ENCODE peak calls at places on chromosomes 13 and 19, in nine cellular contexts. X is HCT116, H is heart right ventricle, B is ovary, W is thoracic aorta, I is tibial nerve, S is IMR-90, C is GM23338, E is left ventricle myocardium inferior. O is an unnamed sample.

GRCh38 chr19:14437578-14438140 is 4.6 kb downstream of the PKN1 start:
- DNase-seq in X (no peak), H (no peak), B (no peak), W (no peak), I (no peak), S (no peak), C (no peak), E (no peak), O (no peak)

GRCh38 chr13:110716235-110716505 is 2.7 kb downstream of the ING1 start:
- DNase-seq in X (no peak), H (no peak), B (peak; percentile 62), W (no peak), I (peak; percentile 28), S (no peak), C (peak; percentile 46), E (no peak), O (peak; percentile 71)

GRCh38 chr13:25920931-25921330 is 130.9 kb downstream of the SHISA2 start:
- DNase-seq in X (no peak), H (no peak), B (no peak), W (no peak), I (no peak), S (no peak), C (no peak), E (no peak), O (no peak)

GRCh38 chr19:22260499-22260898 is 25.7 kb upstream of the ZNF729 start:
- DNase-seq in X (no peak), H (no peak), B (no peak), W (no peak), I (no peak), S (no peak), C (no peak), E (no peak), O (no peak)

GRCh38 chr13:109569938-109570711 is 216.3 kb downstream of the IRS2 start:
- DNase-seq in X (no peak), H (no peak), B (no peak), W (no peak), I (no peak), S (no peak), C (no peak), E (no peak), O (no peak)

GRCh38 chr13:23709521-23709920 is 139.3 kb downstream of the TNFRSF19 start:
- DNase-seq in X (no peak), H (peak; percentile 27), B (no peak), W (no peak), I (no peak), S (peak; percentile 25), C (no peak), E (no peak), O (no peak)

GRCh38 chr13:88857256-88857655 is 1186.1 kb downstream of the SLITRK5 start:
- DNase-seq in X (no peak), H (no peak), B (no peak), W (no peak), I (no peak), S (no peak), C (no peak), E (no peak), O (no peak)

GRCh38 chr13:50244913-50245574 is 229.8 kb downstream of the KCNRG start:
- DNase-seq in X (peak; percentile 79), H (no peak), B (no peak), W (peak; percentile 12), I (no peak), S (peak; percentile 88), C (no peak), E (no peak), O (no peak)

GRCh38 chr19:51607077-51607476 is 23.1 kb downstream of the SIGLEC5 start:
- DNase-seq in X (no peak), H (no peak), B (no peak), W (no peak), I (no peak), S (no peak), C (no peak), E (no peak), O (no peak)

GRCh38 chr13:106535552-106536243 is at the start of gene EFNB2:
- DNase-seq in X (peak; percentile 85), H (peak; percentile 88), B (peak; percentile 82), W (no peak), I (peak; percentile 69), S (peak; percentile 88), C (peak; percentile 91), E (peak; percentile 88), O (peak; percentile 95)

GRCh38 chr13:95154441-95154886 is 146.8 kb downstream of the ABCC4 start:
- DNase-seq in X (no peak), H (no peak), B (no peak), W (no peak), I (no peak), S (no peak), C (no peak), E (no peak), O (no peak)

GRCh38 chr13:20870829-20871228 is 31.7 kb downstream of the XPO4 start:
- DNase-seq in X (no peak), H (no peak), B (no peak), W (no peak), I (no peak), S (no peak), C (no peak), E (no peak), O (no peak)

GRCh38 chr19:10145031-10145430 is 25.3 kb upstream of the EIF3G start:
- DNase-seq in X (no peak), H (no peak), B (no peak), W (no peak), I (no peak), S (no peak), C (no peak), E (no peak), O (no peak)

GRCh38 chr13:95176611-95177259 is 124.5 kb downstream of the ABCC4 start:
- DNase-seq in X (no peak), H (no peak), B (no peak), W (no peak), I (no peak), S (peak; percentile 36), C (no peak), E (no peak), O (no peak)

GRCh38 chr13:44188257-44188656 is 185.4 kb upstream of the SERP2 start:
- DNase-seq in X (peak; percentile 16), H (no peak), B (no peak), W (no peak), I (no peak), S (peak; percentile 75), C (no peak), E (no peak), O (no peak)

GRCh38 chr13:105804561-105805190 is 730.8 kb downstream of the EFNB2 start:
- DNase-seq in X (no peak), H (peak; percentile 7), B (no peak), W (no peak), I (no peak), S (peak; percentile 59), C (no peak), E (no peak), O (no peak)

GRCh38 chr13:33205224-33205623 is 80.3 kb downstream of the STARD13 start:
- DNase-seq in X (no peak), H (no peak), B (no peak), W (no peak), I (no peak), S (no peak), C (no peak), E (no peak), O (no peak)

GRCh38 chr13:33205804-33206221 is 79.7 kb downstream of the STARD13 start:
- DNase-seq in X (no peak), H (peak; percentile 39), B (no peak), W (no peak), I (no peak), S (peak; percentile 62), C (peak; percentile 32), E (no peak), O (peak; percentile 48)

GRCh38 chr13:33206425-33206824 is 79.1 kb downstream of the STARD13 start:
- DNase-seq in X (no peak), H (no peak), B (no peak), W (no peak), I (no peak), S (peak; percentile 76), C (no peak), E (no peak), O (no peak)

GRCh38 chr13:33202644-33203169 is 82.8 kb downstream of the STARD13 start:
- DNase-seq in X (no peak), H (no peak), B (no peak), W (no peak), I (no peak), S (no peak), C (no peak), E (no peak), O (no peak)

GRCh38 chr13:33204130-33204927 is 81.2 kb downstream of the STARD13 start:
- DNase-seq in X (no peak), H (peak; percentile 87), B (peak; percentile 65), W (peak; percentile 36), I (peak; percentile 53), S (peak; percentile 90), C (no peak), E (peak; percentile 73), O (peak; percentile 65)
- H3K27ac ChIP-seq in X (no peak overlapping the region), H (peak overlapping the region; percentile 80), B (no peak overlapping the region), W (peak overlapping the region; percentile 83), I (peak overlapping the region; percentile 84), S (no peak overlapping the region), C (no peak overlapping the region), E (peak overlapping the region; percentile 87), O (peak overlapping the region; percentile 84)

GRCh38 chr19:18421371-18421959 is 2.3 kb downstream of the SSBP4 start:
- DNase-seq in X (no peak), H (no peak), B (no peak), W (no peak), I (no peak), S (no peak), C (no peak), E (no peak), O (peak; percentile 62)
- H3K27ac ChIP-seq in X (peak overlapping the region; percentile 98), H (peak overlapping the region; percentile 99), B (no peak overlapping the region), W (peak overlapping the region; percentile 31), I (peak overlapping the region; percentile 89), S (no peak overlapping the region), C (no peak overlapping the region), E (peak overlapping the region; percentile 99), O (no peak overlapping the region)

GRCh38 chr13:75480691-75481175 is 1.2 kb downstream of the TBC1D4 start:
- DNase-seq in X (peak; percentile 63), H (peak; percentile 44), B (peak; percentile 61), W (no peak), I (peak; percentile 16), S (peak; percentile 37), C (peak; percentile 84), E (peak; percentile 44), O (peak; percentile 83)
- H3K27ac ChIP-seq in X (peak overlapping the region; percentile 82), H (peak overlapping the region; percentile 89), B (peak overlapping the region; percentile 78), W (no peak overlapping the region), I (peak overlapping the region; percentile 81), S (no peak overlapping the region), C (no peak overlapping the region), E (peak overlapping the region; percentile 95), O (peak overlapping the region; percentile 70)

GRCh38 chr13:58043971-58044370 is 412.4 kb downstream of the PCDH17 start:
- DNase-seq in X (no peak), H (no peak), B (no peak), W (no peak), I (no peak), S (no peak), C (no peak), E (no peak), O (no peak)

GRCh38 chr13:58051807-58052375 is 420.3 kb downstream of the PCDH17 start:
- DNase-seq in X (no peak), H (no peak), B (no peak), W (no peak), I (no peak), S (no peak), C (peak; percentile 62), E (no peak), O (no peak)

DNA sequence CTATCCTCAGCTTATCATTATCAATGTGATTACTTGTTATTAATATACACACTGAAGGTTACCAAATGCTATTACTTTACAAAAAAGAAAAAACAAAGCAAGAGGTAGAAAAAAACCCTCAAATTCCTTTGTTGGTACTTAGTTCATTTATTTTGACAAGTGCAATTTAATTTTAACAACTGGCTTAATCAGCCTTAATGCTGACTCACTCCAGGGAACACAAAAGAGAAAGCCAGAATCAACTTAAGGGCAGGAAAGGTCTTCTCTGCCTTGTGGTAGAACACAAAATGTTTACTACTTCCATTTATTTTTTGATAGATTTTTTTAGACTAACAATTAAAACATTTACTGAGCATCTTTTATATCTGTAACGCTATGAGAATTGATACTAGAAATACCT is 417.1 kb downstream of the PCDH17 start:
- DNase-seq in X (no peak), H (no peak), B (no peak), W (no peak), I (no peak), S (no peak), C (no peak), E (no peak), O (no peak)
- H3K27ac ChIP-seq in X (no peak overlapping the region), H (no peak overlapping the region), B (no peak overlapping the region), W (no peak overlapping the region), I (no peak overlapping the region), S (no peak overlapping the region), C (no peak overlapping the region), E (no peak overlapping the region), O (no peak overlapping the region)

O was measured in pancreas.